ENCODE peak calls at places on chromosomes 3 and 15, in four cellular contexts. M is HepG2, L is GM12878, J is SK-N-SH. Q is an unnamed sample. For H3K4me1, the result is how much of the 10 kb centered on the place peaks cover.

GRCh38 chr3:11929531-11929930 is 74.7 kb upstream of the SYN2 start:
- DNase-seq in M (no peak), L (no peak), J (no peak), Q (no peak)

GRCh38 chr3:48738926-48739616 is 22.1 kb upstream of the IP6K2 start:
- DNase-seq in M (no peak), L (no peak), J (peak), Q (no peak)

GRCh38 chr3:56845505-56845904 is 43.8 kb upstream of the ARHGEF3 start:
- DNase-seq in M (no peak), L (no peak), J (no peak), Q (no peak)

GRCh38 chr3:194158942-194159439 is 23.0 kb downstream of the HES1 start:
- DNase-seq in M (peak), L (no peak), J (no peak), Q (no peak)

GRCh38 chr3:51937014-51937413 is 4.7 kb downstream of the RRP9 start:
- DNase-seq in M (no peak), L (no peak), J (no peak), Q (no peak)

GRCh38 chr15:34644061-34644460 is 60.6 kb upstream of the GOLGA8B start:
- DNase-seq in M (no peak), L (no peak), J (no peak), Q (no peak)

GRCh38 chr3:33645060-33645841 is 72.8 kb downstream of the CLASP2 start:
- DNase-seq in M (no peak), L (no peak), J (peak), Q (peak)

GRCh38 chr3:140170612-140171011 is 235.6 kb downstream of the CLSTN2 start:
- DNase-seq in M (no peak), L (peak), J (no peak), Q (no peak)

GRCh38 chr15:36284911-36285310 is 294.5 kb upstream of the CDIN1 start:
- DNase-seq in M (no peak), L (no peak), J (no peak), Q (no peak)

GRCh38 chr3:156689589-156689988 is 15.2 kb downstream of the TIPARP start:
- DNase-seq in M (peak), L (no peak), J (no peak), Q (no peak)

GRCh38 chr3:98812851-98813374 is 49.8 kb downstream of the ST3GAL6 start:
- DNase-seq in M (peak), L (no peak), J (peak), Q (peak)

GRCh38 chr3:52385157-52385556 is 59.7 kb downstream of the SEMA3G start:
- DNase-seq in M (peak), L (no peak), J (peak), Q (peak)

GRCh38 chr3:81466161-81466560 is 295.3 kb downstream of the GBE1 start:
- DNase-seq in M (no peak), L (no peak), J (no peak), Q (no peak)

GRCh38 chr3:38438421-38438820 is 15.3 kb upstream of the ACVR2B start:
- DNase-seq in M (no peak), L (no peak), J (no peak), Q (no peak)

GRCh38 chr3:133158686-133159085 is 120.5 kb downstream of the TMEM108 start:
- DNase-seq in M (no peak), L (no peak), J (no peak), Q (no peak)
- TF ChIP-seq PBX3 in M (no peak), L (no peak), J (no peak), Q (no peak)

DNA sequence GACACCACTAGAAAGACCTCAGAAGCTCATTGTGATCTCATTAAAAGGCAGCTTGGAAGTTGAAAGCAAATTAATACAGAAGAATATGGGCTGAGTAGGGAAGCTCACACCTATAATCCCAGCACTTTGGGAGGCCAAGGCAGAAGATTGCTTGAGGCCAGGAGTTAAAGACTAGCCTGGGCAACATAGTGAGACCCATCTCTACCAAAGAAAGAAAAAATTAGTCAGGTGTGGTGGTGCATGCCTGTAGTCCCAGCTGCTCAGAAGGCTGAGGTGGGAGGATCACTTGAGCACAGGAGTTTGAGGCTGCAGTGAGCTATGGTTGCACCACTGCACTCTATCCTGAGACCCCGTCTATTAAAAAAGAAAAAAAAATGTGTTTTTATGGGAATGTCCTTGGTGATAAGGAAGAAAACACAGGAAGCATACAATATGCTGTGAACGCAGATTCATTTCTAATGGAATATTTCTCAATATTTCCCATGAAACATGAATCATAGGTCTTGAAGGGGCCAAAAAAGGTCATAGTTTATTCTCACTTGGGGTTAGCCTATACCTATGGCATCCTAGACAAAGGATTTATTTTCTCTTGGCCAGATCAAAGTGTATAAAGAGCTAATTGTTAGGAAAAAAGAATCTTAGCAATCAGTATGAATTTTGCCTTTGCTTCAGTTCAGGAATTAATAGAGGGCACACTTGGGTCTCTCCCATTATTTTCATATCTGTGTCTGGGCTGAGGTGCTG is 98.1 kb downstream of the FNDC3B start:
- DNase-seq in M (no peak), L (no peak), J (no peak), Q (peak)
- H3K4me1 ChIP-seq in M (half or more), L (half or more), J (under half), Q (half or more)

GRCh38 chr3:150264560-150264959 is 143.5 kb upstream of the TSC22D2 start:
- DNase-seq in M (no peak), L (no peak), J (no peak), Q (no peak)
- TF ChIP-seq PBX3 in M (no peak), L (no peak), J (no peak), Q (no peak)

GRCh38 chr3:113241292-113242033 is 30.1 kb downstream of the BOC start:
- DNase-seq in M (no peak), L (no peak), J (peak), Q (no peak)
- H3K4me1 ChIP-seq in M (under half), L (under half), J (under half), Q (under half)

GRCh38 chr15:61750271-61751084 is 309.8 kb downstream of the VPS13C start:
- DNase-seq in M (no peak), L (no peak), J (peak), Q (no peak)
- TF ChIP-seq PBX3 in M (no peak), L (no peak), J (no peak), Q (no peak)

GRCh38 chr15:63050737-63051700 is 8.5 kb downstream of the TPM1 start:
- DNase-seq in M (peak), L (no peak), J (no peak), Q (peak)

GRCh38 chr15:63048986-63049665 is 6.6 kb downstream of the TPM1 start:
- DNase-seq in M (peak), L (no peak), J (peak), Q (no peak)

GRCh38 chr15:63048115-63048985 is 5.8 kb downstream of the TPM1 start:
- DNase-seq in M (peak), L (peak), J (peak), Q (peak)

GRCh38 chr15:63051701-63052066 is 9.1 kb downstream of the TPM1 start:
- DNase-seq in M (no peak), L (no peak), J (no peak), Q (no peak)

GRCh38 chr15:63049747-63050439 is 7.3 kb downstream of the TPM1 start:
- DNase-seq in M (peak), L (no peak), J (no peak), Q (peak)
- H3K4me1 ChIP-seq in M (half or more), L (under half), J (half or more), Q (half or more)

DNA sequence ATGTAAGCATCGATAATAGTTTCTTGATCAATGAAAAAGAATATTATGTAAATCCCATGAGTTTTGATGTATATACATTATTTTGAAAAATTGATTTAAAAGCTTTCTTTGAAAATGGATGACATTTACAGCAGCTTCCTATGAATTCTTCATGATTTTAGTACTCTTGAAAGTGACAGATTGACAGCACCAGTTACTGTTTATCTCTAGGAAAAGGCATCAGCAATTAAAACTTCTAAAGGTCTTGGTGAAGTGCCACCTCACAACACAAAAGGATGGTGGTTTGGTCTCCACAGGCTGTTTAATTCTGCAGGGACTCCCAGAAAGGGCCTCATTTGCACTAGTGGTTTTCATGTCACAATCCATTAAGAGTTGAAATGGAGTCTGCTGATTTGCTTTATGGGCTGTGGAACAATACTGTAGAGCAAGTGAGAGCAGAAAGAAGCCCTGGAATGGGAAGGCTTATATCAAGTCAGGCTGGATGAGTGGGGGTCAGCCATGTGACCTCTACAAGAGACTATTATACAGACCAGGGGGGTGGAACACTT is 225.3 kb upstream of the KCNMB2 start:
- DNase-seq in M (no peak), L (no peak), J (no peak), Q (no peak)
- TF ChIP-seq PBX3 in M (no peak), L (no peak), J (no peak), Q (no peak)

GRCh38 chr3:42023380-42023779 is 61.5 kb upstream of the ULK4 start:
- DNase-seq in M (no peak), L (no peak), J (no peak), Q (no peak)
- H3K4me1 ChIP-seq in M (half or more), L (under half), J (under half), Q (half or more)

GRCh38 chr3:126372413-126373145 is 15.4 kb upstream of the KLF15 start:
- DNase-seq in M (peak), L (no peak), J (no peak), Q (no peak)

GRCh38 chr3:126375835-126376331 is 18.7 kb upstream of the KLF15 start:
- DNase-seq in M (no peak), L (no peak), J (no peak), Q (no peak)

GRCh38 chr3:126373146-126373613 is 16.0 kb upstream of the KLF15 start:
- DNase-seq in M (no peak), L (no peak), J (no peak), Q (no peak)

GRCh38 chr3:126376464-126376863 is 18.2 kb upstream of the CFAP100 start:
- DNase-seq in M (no peak), L (no peak), J (no peak), Q (no peak)

DNA sequence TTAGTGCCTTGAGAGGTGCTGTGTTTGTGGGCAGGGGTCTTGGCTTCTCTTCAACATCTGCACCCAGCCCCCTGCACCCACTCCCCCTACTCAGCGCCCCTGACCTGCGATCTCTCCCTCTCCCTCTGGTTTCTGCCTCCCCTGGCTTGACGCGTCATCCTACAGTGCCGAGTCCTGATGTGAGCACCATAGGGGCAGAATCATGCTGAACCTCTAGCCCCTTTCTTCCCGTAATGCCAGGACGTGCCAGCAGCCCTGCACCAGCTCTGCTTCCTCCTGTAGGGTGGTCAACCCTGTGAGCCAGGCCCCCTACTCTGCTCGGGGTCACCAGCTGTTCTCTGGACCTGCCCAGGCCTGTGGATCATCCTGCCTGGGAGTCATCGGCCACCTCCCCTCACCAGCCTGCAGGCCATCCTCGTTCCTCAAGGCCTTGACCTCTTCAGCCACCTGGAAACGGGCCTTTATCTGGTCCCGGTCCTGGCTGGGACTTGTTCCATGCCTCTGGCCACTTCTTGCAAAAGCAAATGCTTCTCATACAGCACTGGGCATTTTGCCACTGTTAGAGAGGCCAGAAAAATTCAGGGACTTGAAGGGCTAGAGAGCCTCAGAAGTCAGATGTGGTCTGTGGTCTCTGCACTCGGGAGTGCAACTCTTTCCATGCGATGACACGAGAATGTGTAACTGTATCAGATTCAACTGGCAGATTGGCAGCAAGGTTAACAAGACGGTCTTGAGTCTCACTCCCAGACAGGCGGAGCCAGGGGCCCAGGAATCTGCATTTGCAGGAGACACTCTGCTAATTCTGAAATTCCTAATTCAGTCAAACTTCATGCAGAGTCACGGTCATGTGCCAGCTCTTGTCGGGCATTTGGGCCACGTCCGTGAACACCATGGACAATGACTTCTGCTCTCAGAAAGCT is 16.7 kb upstream of the KLF15 start:
- DNase-seq in M (no peak), L (no peak), J (no peak), Q (no peak)
- TF ChIP-seq PBX3 in M (no peak), L (no peak), J (no peak), Q (no peak)

DNA sequence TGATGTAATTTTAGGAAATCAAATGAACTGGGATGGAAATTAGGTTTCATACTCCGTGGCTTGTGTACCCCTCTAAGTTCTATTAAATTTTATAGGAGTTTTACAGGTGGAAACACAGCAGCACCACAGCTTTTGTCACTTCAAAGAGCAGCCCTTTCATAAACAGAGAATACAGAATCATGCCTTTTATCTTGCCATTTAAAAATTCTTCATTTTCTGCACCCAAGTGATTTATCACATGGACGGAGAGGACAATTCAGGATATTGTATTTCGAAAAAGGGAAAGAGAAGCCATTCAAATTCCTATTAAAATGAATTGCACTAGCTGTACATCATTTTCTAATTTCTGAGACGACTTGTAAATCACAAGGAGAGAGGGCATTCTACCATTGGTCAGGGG is 245.4 kb downstream of the PTPRG start:
- DNase-seq in M (no peak), L (no peak), J (no peak), Q (no peak)
- H3K4me1 ChIP-seq in M (under half), L (under half), J (under half), Q (under half)

Q was measured in A549.